ENCODE peak calls at places on chromosome X, in eight cellular contexts. C is K562; X is PC-3; A is esophagus squamous epithelium; H is CD4-positive, alpha-beta T cell; Y is prostate gland; U is psoas muscle; N is Peyer's patch. V is an unnamed sample. For H3K9me3, the result is how much of the 10 kb centered on the place peaks cover.

GRCh38 chrX:29690061-29690460 is 525.3 kb upstream of the MAGEB2 start:
- DNase-seq in H (no peak), C (no peak), A (no peak), Y (no peak), U (no peak), X (no peak), N (no peak), V (peak)

GRCh38 chrX:49277520-49277799 is 7.9 kb downstream of the PPP1R3F start:
- DNase-seq in H (no peak), C (no peak), Y (no peak), U (no peak), A (no peak), X (no peak), N (no peak), V (no peak)

GRCh38 chrX:150234126-150234525 is 129.0 kb upstream of the MAMLD1 start:
- DNase-seq in H (no peak), A (no peak), U (no peak), X (no peak), N (no peak), Y (no peak), C (no peak), V (no peak)

GRCh38 chrX:134999469-134999868 is 8.7 kb downstream of the SMIM10 start:
- DNase-seq in U (no peak), N (no peak), Y (no peak), X (peak), A (no peak), C (no peak), H (no peak), V (peak)

GRCh38 chrX:76076124-76076523 is 96.7 kb upstream of the PBDC1 start:
- DNase-seq in U (no peak), A (no peak), C (no peak), X (no peak), N (no peak), Y (no peak), H (no peak), V (no peak)

GRCh38 chrX:107047622-107048021 is 47.6 kb upstream of the MORC4 start:
- DNase-seq in Y (no peak), A (no peak), X (no peak), N (no peak), H (no peak), U (no peak), C (no peak), V (no peak)

GRCh38 chrX:39195156-39195555 is 393.9 kb downstream of the MID1IP1 start:
- DNase-seq in A (no peak), Y (no peak), C (no peak), H (no peak), N (no peak), X (no peak), U (no peak), V (no peak)

GRCh38 chrX:110108381-110108796 is 105.5 kb downstream of the TMEM164 start:
- DNase-seq in X (no peak), H (no peak), Y (no peak), A (no peak), C (no peak), U (no peak), N (no peak), V (no peak)

GRCh38 chrX:107440692-107441091 is 8.8 kb upstream of the FRMPD3 start:
- DNase-seq in A (no peak), C (no peak), U (no peak), H (no peak), Y (no peak), N (no peak), X (no peak), V (no peak)

GRCh38 chrX:25003066-25003849 is 12.5 kb downstream of the ARX start:
- DNase-seq in N (no peak), H (no peak), U (no peak), X (no peak), C (no peak), A (no peak), Y (no peak), V (no peak)

GRCh38 chrX:13538414-13538813 is 31.0 kb upstream of the EGFL6 start:
- DNase-seq in A (no peak), C (no peak), H (no peak), N (no peak), Y (no peak), U (no peak), X (no peak), V (no peak)

GRCh38 chrX:40373025-40373424 is 207.7 kb upstream of the ATP6AP2 start:
- DNase-seq in C (no peak), U (no peak), N (no peak), Y (no peak), X (no peak), A (no peak), H (no peak), V (no peak)

GRCh38 chrX:16825306-16826035 is 39.2 kb downstream of the TXLNG start:
- DNase-seq in Y (no peak), C (no peak), U (no peak), H (no peak), X (peak), N (no peak), A (no peak), V (peak)

GRCh38 chrX:124504106-124504983 is 158.0 kb downstream of the SH2D1A start:
- DNase-seq in U (no peak), A (no peak), Y (no peak), X (no peak), N (no peak), H (no peak), C (no peak), V (no peak)

GRCh38 chrX:9729161-9729885 is 36.3 kb downstream of the GPR143 start:
- DNase-seq in Y (no peak), U (no peak), H (no peak), N (no peak), X (no peak), C (no peak), A (no peak), V (peak)

GRCh38 chrX:1274786-1275185 is 6.2 kb downstream of the CSF2RA start:
- DNase-seq in C (no peak), H (no peak), N (no peak), X (no peak), A (no peak), U (no peak), Y (no peak), V (no peak)
- H3K9me3 ChIP-seq in C (under half), H (under half), N (under half), X (under half), A (under half), U (under half), Y (under half), V (under half)

GRCh38 chrX:64853424-64853823 is 122.8 kb downstream of the ZC4H2 start:
- DNase-seq in H (no peak), A (no peak), Y (no peak), X (no peak), U (no peak), C (no peak), N (no peak), V (no peak)
- H3K27ac ChIP-seq in H (no peak), A (no peak), Y (no peak), X (no peak), U (no peak), C (no peak), N (no peak), V (no peak)

GRCh38 chrX:151735219-151735618 is 673 bp downstream of the CNGA2 start:
- DNase-seq in H (no peak), U (no peak), X (no peak), C (no peak), A (no peak), Y (no peak), N (no peak), V (no peak)
- H3K9me3 ChIP-seq in H (under half), U (under half), X (under half), C (under half), A (under half), Y (under half), N (under half), V (under half)

DNA sequence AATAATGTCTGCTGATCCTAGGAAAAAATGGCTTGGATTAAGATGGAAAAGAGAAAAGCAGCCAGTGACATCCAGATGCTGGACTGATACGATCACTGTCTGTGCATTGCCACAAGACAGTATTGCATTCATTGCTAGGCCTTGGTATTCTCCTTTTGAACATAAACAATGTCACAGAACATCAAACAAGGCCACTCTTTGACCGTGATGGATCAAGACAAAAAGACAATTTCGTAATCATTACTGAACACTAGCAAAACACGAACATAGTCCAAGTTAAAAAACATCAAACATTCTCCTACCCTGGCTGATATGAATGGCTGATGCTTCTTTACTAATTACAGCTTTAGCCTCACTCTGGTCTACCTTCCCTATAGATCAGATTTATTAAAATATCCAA is 374.1 kb upstream of the CXorf51B start:
- DNase-seq in X (no peak), A (no peak), Y (no peak), H (no peak), U (no peak), N (no peak), C (no peak), V (no peak)
- H3K27ac ChIP-seq in X (no peak), A (no peak), Y (no peak), H (no peak), U (no peak), N (no peak), C (no peak), V (no peak)

GRCh38 chrX:143754183-143754582 is 33.6 kb upstream of the SPANXN2 start:
- DNase-seq in A (no peak), Y (no peak), H (no peak), X (peak), N (no peak), U (no peak), C (no peak), V (no peak)
- H3K9me3 ChIP-seq in A (under half), Y (under half), H (under half), X (under half), N (under half), U (under half), C (under half), V (under half)

GRCh38 chrX:41384041-41384705 is 50.2 kb downstream of the DDX3X start:
- DNase-seq in U (peak), N (peak), H (peak), A (no peak), C (peak), Y (peak), X (peak), V (peak)
- H3K27ac ChIP-seq in U (no peak), N (peak), H (no peak), A (peak), C (peak), Y (no peak), X (peak), V (no peak)

GRCh38 chrX:77742788-77743476 is 43.1 kb downstream of the ATRX start:
- DNase-seq in U (peak), X (no peak), H (no peak), N (no peak), Y (peak), A (no peak), C (no peak), V (peak)
- H3K9me3 ChIP-seq in U (under half), X (under half), H (under half), N (under half), Y (under half), A (under half), C (under half), V (under half)

GRCh38 chrX:68934421-68934820 is 105.6 kb downstream of the EFNB1 start:
- DNase-seq in A (no peak), C (no peak), H (no peak), N (no peak), Y (no peak), U (no peak), X (no peak), V (no peak)
- H3K27ac ChIP-seq in A (no peak), C (no peak), H (no peak), N (peak), Y (no peak), U (no peak), X (no peak), V (no peak)

GRCh38 chrX:83529950-83530349 is 21.9 kb downstream of the POU3F4 start:
- DNase-seq in C (no peak), A (no peak), N (no peak), X (no peak), U (no peak), Y (no peak), H (no peak), V (no peak)

GRCh38 chrX:83535417-83536244 is 27.5 kb downstream of the POU3F4 start:
- DNase-seq in Y (no peak), X (no peak), C (no peak), N (no peak), U (no peak), H (no peak), A (no peak), V (no peak)
- H3K9me3 ChIP-seq in Y (under half), X (under half), C (under half), N (under half), U (under half), H (under half), A (under half), V (under half)